ENCODE peak calls at places on chromosome 22, in five cellular contexts. One of them, this sample, is unnamed.
A peak's percentile ranks its signal among the peaks of the same experiment; 100 is the strongest.

GRCh38 chr22:26418620-26419019 is 10.4 kb upstream of the ASPHD2 start:
- DNase-seq in SK-N-SH: no peak
- DNase-seq in K562: no peak
- DNase-seq in GM12878: no peak
- DNase-seq in HepG2: no peak
- DNase-seq in this sample: no peak

GRCh38 chr22:17706451-17706900 is 67.8 kb downstream of the BID start:
- DNase-seq in SK-N-SH: peak; percentile 33
- DNase-seq in K562: no peak
- DNase-seq in GM12878: peak; percentile 89
- DNase-seq in HepG2: peak; percentile 36
- DNase-seq in this sample: peak; percentile 60

GRCh38 chr22:35301370-35301874 is 1.7 kb downstream of the TOM1 start:
- DNase-seq in SK-N-SH: no peak
- DNase-seq in K562: peak; percentile 20
- DNase-seq in GM12878: no peak
- DNase-seq in HepG2: peak; percentile 93
- DNase-seq in this sample: peak; percentile 99

GRCh38 chr22:21691773-21692172 is 26.0 kb downstream of the PPIL2 start:
- DNase-seq in SK-N-SH: no peak
- DNase-seq in K562: peak; percentile 65
- DNase-seq in GM12878: no peak
- DNase-seq in HepG2: no peak
- DNase-seq in this sample: no peak

GRCh38 chr22:48348855-48349254 is 1478.8 kb downstream of the BRD1 start:
- DNase-seq in SK-N-SH: no peak
- DNase-seq in K562: no peak
- DNase-seq in GM12878: no peak
- DNase-seq in HepG2: no peak
- DNase-seq in this sample: no peak

GRCh38 chr22:28906312-28906711 is 22.9 kb downstream of the ZNRF3 start:
- DNase-seq in SK-N-SH: no peak
- DNase-seq in K562: no peak
- DNase-seq in GM12878: no peak
- DNase-seq in HepG2: no peak
- DNase-seq in this sample: no peak

GRCh38 chr22:45602004-45602733 is 69.5 kb upstream of the ATXN10 start:
- DNase-seq in SK-N-SH: peak; percentile 56
- DNase-seq in K562: no peak
- DNase-seq in GM12878: no peak
- DNase-seq in HepG2: no peak
- DNase-seq in this sample: no peak

GRCh38 chr22:49768077-49768476 is 59.6 kb downstream of the BRD1 start:
- DNase-seq in SK-N-SH: no peak
- DNase-seq in K562: no peak
- DNase-seq in GM12878: no peak
- DNase-seq in HepG2: no peak
- DNase-seq in this sample: no peak

GRCh38 chr22:35172452-35172851 is 84.8 kb upstream of the HMGXB4 start:
- DNase-seq in SK-N-SH: no peak
- DNase-seq in K562: no peak
- DNase-seq in GM12878: no peak
- DNase-seq in HepG2: no peak
- DNase-seq in this sample: no peak

GRCh38 chr22:46336119-46337078 is 885 bp downstream of the TRMU start:
- DNase-seq in SK-N-SH: peak; percentile 65
- DNase-seq in K562: peak; percentile 55
- DNase-seq in GM12878: no peak
- DNase-seq in HepG2: peak; percentile 20
- DNase-seq in this sample: peak; percentile 22

GRCh38 chr22:46843691-46844297 is 81.3 kb downstream of the TBC1D22A start:
- DNase-seq in SK-N-SH: no peak
- DNase-seq in K562: no peak
- DNase-seq in GM12878: no peak
- DNase-seq in HepG2: no peak
- DNase-seq in this sample: no peak

GRCh38 chr22:50544746-50545253 is 899 bp upstream of the KLHDC7B start:
- DNase-seq in SK-N-SH: no peak
- DNase-seq in K562: no peak
- DNase-seq in GM12878: no peak
- DNase-seq in HepG2: no peak
- DNase-seq in this sample: no peak

GRCh38 chr22:49723478-49724029 is 104.1 kb downstream of the BRD1 start:
- DNase-seq in SK-N-SH: no peak
- DNase-seq in K562: no peak
- DNase-seq in GM12878: no peak
- DNase-seq in HepG2: no peak
- DNase-seq in this sample: no peak

GRCh38 chr22:50060441-50061140 is 2.5 kb upstream of the TTLL8 start:
- DNase-seq in SK-N-SH: no peak
- DNase-seq in K562: no peak
- DNase-seq in GM12878: no peak
- DNase-seq in HepG2: no peak
- DNase-seq in this sample: no peak

GRCh38 chr22:21593406-21594232 is 26.1 kb downstream of the UBE2L3 start:
- DNase-seq in SK-N-SH: peak; percentile 32
- DNase-seq in K562: peak; percentile 92
- DNase-seq in GM12878: no peak
- DNase-seq in HepG2: peak; percentile 35
- DNase-seq in this sample: no peak

GRCh38 chr22:27531782-27532530 is 269.6 kb downstream of the MN1 start:
- DNase-seq in SK-N-SH: no peak
- DNase-seq in K562: no peak
- DNase-seq in GM12878: no peak
- DNase-seq in HepG2: no peak
- DNase-seq in this sample: no peak

GRCh38 chr22:49877642-49878041 is 24.0 kb downstream of the ZBED4 start:
- DNase-seq in SK-N-SH: no peak
- DNase-seq in K562: no peak
- DNase-seq in GM12878: no peak
- DNase-seq in HepG2: no peak
- DNase-seq in this sample: no peak

GRCh38 chr22:30254307-30254706 is 7.7 kb upstream of the LIF start:
- DNase-seq in SK-N-SH: no peak
- DNase-seq in K562: no peak
- DNase-seq in GM12878: no peak
- DNase-seq in HepG2: no peak
- DNase-seq in this sample: no peak

GRCh38 chr22:30252411-30253204 is 6.0 kb upstream of the LIF start:
- DNase-seq in SK-N-SH: no peak
- DNase-seq in K562: no peak
- DNase-seq in GM12878: no peak
- DNase-seq in HepG2: no peak
- DNase-seq in this sample: peak; percentile 78

GRCh38 chr22:30251661-30252226 is 5.2 kb upstream of the LIF start:
- DNase-seq in SK-N-SH: peak; percentile 89
- DNase-seq in K562: no peak
- DNase-seq in GM12878: no peak
- DNase-seq in HepG2: no peak
- DNase-seq in this sample: no peak

GRCh38 chr22:30250713-30251267 is 4.2 kb upstream of the LIF start:
- DNase-seq in SK-N-SH: peak; percentile 55
- DNase-seq in K562: no peak
- DNase-seq in GM12878: no peak
- DNase-seq in HepG2: no peak
- DNase-seq in this sample: no peak

GRCh38 chr22:30253205-30253852 is 6.8 kb upstream of the LIF start:
- DNase-seq in SK-N-SH: peak; percentile 84
- DNase-seq in K562: no peak
- DNase-seq in GM12878: no peak
- DNase-seq in HepG2: no peak
- DNase-seq in this sample: no peak
- TF ChIP-seq REST in SK-N-SH: no peak
- TF ChIP-seq REST in K562: no peak
- TF ChIP-seq REST in GM12878: no peak
- TF ChIP-seq REST in HepG2: no peak
- TF ChIP-seq REST in this sample: no peak

DNA sequence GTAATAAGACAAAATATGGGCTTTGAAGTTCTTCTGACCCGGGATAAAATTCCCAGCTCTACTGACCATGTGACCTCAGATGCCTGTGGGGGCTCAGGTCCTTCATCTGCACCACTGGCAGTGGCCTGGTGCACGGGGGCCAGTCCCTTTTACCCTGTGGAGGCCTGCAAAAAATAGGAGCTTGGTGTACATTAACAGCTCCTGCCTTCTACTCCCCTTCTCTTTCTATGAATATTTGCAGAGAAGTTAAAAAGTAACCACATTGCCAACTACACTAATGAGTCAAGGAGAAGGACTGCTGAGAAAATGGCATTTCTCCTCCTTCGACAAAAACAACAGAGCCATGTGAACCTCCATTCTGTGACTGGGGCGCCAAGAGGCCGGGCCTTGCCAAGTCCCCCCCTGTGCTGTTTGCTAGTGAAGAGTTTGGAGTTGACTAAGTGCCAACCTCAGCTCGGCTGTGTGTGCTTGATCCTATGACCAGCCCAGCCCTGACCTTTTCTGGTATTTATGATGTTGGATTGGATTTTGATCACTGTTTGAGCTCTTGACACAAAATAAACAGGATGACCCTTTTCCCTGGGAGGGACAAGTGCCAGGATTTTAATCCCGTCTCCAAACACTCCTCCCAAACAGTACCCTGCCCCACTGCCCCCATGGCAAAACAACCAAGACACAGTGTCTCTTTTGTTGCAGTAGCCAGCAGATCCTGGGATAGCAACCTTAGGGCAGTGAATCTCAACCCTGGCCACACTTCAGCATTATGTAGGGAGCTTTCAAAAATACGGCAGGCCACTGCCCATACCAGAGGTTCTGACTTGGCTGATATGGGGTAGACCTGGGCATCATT is 380.1 kb downstream of the LARGE1 start:
- DNase-seq in SK-N-SH: no peak
- DNase-seq in K562: no peak
- DNase-seq in GM12878: no peak
- DNase-seq in HepG2: peak; percentile 100
- DNase-seq in this sample: no peak
- TF ChIP-seq GABPA in SK-N-SH: no peak
- TF ChIP-seq GABPA in K562: no peak
- TF ChIP-seq GABPA in GM12878: no peak
- TF ChIP-seq GABPA in HepG2: no peak
- TF ChIP-seq GABPA in this sample: no peak

GRCh38 chr22:42645341-42645937 is 3.8 kb downstream of the CYB5R3 start:
- DNase-seq in SK-N-SH: no peak
- DNase-seq in K562: no peak
- DNase-seq in GM12878: no peak
- DNase-seq in HepG2: no peak
- DNase-seq in this sample: no peak
- TF ChIP-seq REST in SK-N-SH: no peak
- TF ChIP-seq REST in K562: no peak
- TF ChIP-seq REST in GM12878: no peak
- TF ChIP-seq REST in HepG2: no peak
- TF ChIP-seq REST in this sample: no peak

DNA sequence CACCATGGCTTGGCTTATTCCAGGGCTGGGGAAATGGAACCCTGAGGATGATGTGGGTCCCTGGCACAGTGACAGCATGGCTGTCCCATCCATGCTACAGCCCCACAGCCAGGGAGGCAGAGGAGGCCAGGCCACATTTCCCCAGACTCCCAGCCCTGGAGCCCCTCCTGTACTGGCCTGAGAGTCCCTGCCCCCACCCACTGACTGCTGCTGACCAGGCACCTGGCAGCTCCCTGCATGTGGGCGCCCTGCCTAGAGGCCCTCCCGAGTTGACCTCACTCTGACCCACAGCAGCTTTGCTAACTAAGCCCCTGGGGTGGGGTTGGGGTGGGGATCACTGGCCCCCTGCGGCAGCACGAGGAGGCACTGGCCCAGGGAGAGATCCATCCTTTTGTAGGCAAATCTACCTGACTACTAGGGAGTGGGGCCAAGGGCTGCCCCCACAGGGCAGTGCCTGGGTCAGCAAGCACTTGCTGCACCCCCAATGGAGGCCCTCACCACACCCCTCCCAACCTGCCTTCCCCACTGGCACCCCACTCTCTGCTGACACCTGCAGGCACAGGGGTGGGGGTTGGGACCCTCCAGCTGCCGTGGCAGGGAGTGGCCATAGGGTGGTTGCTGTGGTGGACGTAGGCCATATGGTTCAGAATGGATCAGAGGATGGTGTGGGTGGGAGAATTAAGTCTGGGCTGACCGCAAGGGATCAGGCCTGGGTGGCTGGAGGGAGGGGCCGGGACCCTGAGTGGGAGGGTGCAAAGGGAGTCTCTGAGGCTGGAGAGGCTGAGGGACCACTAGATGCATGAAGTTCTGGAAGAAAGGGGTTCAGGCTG is 17.4 kb downstream of the ARVCF start:
- DNase-seq in SK-N-SH: peak; percentile 72
- DNase-seq in K562: peak; percentile 82
- DNase-seq in GM12878: no peak
- DNase-seq in HepG2: no peak
- DNase-seq in this sample: no peak
- TF ChIP-seq GABPA in SK-N-SH: no peak
- TF ChIP-seq GABPA in K562: no peak
- TF ChIP-seq GABPA in GM12878: no peak
- TF ChIP-seq GABPA in HepG2: no peak
- TF ChIP-seq GABPA in this sample: no peak

This sample was measured in HL-60.